ENCODE peak calls at places on chromosomes 6 and 20, in ten cellular contexts. One of them, this sample, is unnamed.

GRCh38 chr6:32554269-32554919 is 24.3 kb upstream of the HLA-DRB5 start:
- DNase-seq in activated CD4-positive, alpha-beta T cell treated with anti-CD3 and anti-CD28 coated beads for 48 hours: no peak
- DNase-seq in central memory CD4-positive, alpha-beta T cell: no peak
- DNase-seq in fibroblast of the conjunctiva: no peak
- DNase-seq in GM04504: no peak
- DNase-seq in T-cell: no peak
- DNase-seq in endothelial cell: no peak
- DNase-seq in 8988T: no peak
- DNase-seq in GM03348: no peak
- DNase-seq in T-helper 9 cell: no peak
- DNase-seq in this sample: no peak

GRCh38 chr6:122778334-122778733 is 1.2 kb upstream of the FABP7 start:
- DNase-seq in activated CD4-positive, alpha-beta T cell treated with anti-CD3 and anti-CD28 coated beads for 48 hours: no peak
- DNase-seq in central memory CD4-positive, alpha-beta T cell: no peak
- DNase-seq in fibroblast of the conjunctiva: no peak
- DNase-seq in GM04504: no peak
- DNase-seq in T-cell: no peak
- DNase-seq in endothelial cell: no peak
- DNase-seq in 8988T: no peak
- DNase-seq in GM03348: no peak
- DNase-seq in T-helper 9 cell: no peak
- DNase-seq in this sample: no peak

GRCh38 chr20:59515013-59515905 is 89.1 kb upstream of the PHACTR3 start:
- DNase-seq in activated CD4-positive, alpha-beta T cell treated with anti-CD3 and anti-CD28 coated beads for 48 hours: peak; percentile 53
- DNase-seq in central memory CD4-positive, alpha-beta T cell: no peak
- DNase-seq in fibroblast of the conjunctiva: peak; percentile 21
- DNase-seq in GM04504: peak; percentile 30
- DNase-seq in T-cell: no peak
- DNase-seq in endothelial cell: peak; percentile 91
- DNase-seq in 8988T: peak; percentile 87
- DNase-seq in GM03348: peak; percentile 88
- DNase-seq in T-helper 9 cell: no peak
- DNase-seq in this sample: no peak

GRCh38 chr6:28267695-28268059 is 734 bp downstream of the ZSCAN26 start:
- DNase-seq in activated CD4-positive, alpha-beta T cell treated with anti-CD3 and anti-CD28 coated beads for 48 hours: no peak
- DNase-seq in central memory CD4-positive, alpha-beta T cell: no peak
- DNase-seq in fibroblast of the conjunctiva: no peak
- DNase-seq in GM04504: no peak
- DNase-seq in T-cell: no peak
- DNase-seq in endothelial cell: no peak
- DNase-seq in 8988T: no peak
- DNase-seq in GM03348: no peak
- DNase-seq in T-helper 9 cell: no peak
- DNase-seq in this sample: no peak

GRCh38 chr20:45014671-45015415 is 48.5 kb downstream of the STK4 start:
- DNase-seq in activated CD4-positive, alpha-beta T cell treated with anti-CD3 and anti-CD28 coated beads for 48 hours: no peak
- DNase-seq in central memory CD4-positive, alpha-beta T cell: no peak
- DNase-seq in fibroblast of the conjunctiva: peak; percentile 66
- DNase-seq in GM04504: peak; percentile 53
- DNase-seq in T-cell: no peak
- DNase-seq in endothelial cell: no peak
- DNase-seq in 8988T: no peak
- DNase-seq in GM03348: peak; percentile 20
- DNase-seq in T-helper 9 cell: no peak
- DNase-seq in this sample: no peak

GRCh38 chr20:32446301-32447100 is 88.4 kb downstream of the ASXL1 start:
- DNase-seq in activated CD4-positive, alpha-beta T cell treated with anti-CD3 and anti-CD28 coated beads for 48 hours: no peak
- DNase-seq in central memory CD4-positive, alpha-beta T cell: no peak
- DNase-seq in fibroblast of the conjunctiva: no peak
- DNase-seq in GM04504: no peak
- DNase-seq in T-cell: no peak
- DNase-seq in endothelial cell: no peak
- DNase-seq in 8988T: no peak
- DNase-seq in GM03348: no peak
- DNase-seq in T-helper 9 cell: no peak
- DNase-seq in this sample: no peak

GRCh38 chr6:116136933-116137340 is 11.0 kb upstream of the COL10A1 start:
- DNase-seq in activated CD4-positive, alpha-beta T cell treated with anti-CD3 and anti-CD28 coated beads for 48 hours: no peak
- DNase-seq in central memory CD4-positive, alpha-beta T cell: peak; percentile 10
- DNase-seq in fibroblast of the conjunctiva: no peak
- DNase-seq in GM04504: no peak
- DNase-seq in T-cell: no peak
- DNase-seq in endothelial cell: no peak
- DNase-seq in 8988T: no peak
- DNase-seq in GM03348: no peak
- DNase-seq in T-helper 9 cell: no peak
- DNase-seq in this sample: no peak

GRCh38 chr6:14316911-14317535 is 199.5 kb downstream of the CD83 start:
- DNase-seq in activated CD4-positive, alpha-beta T cell treated with anti-CD3 and anti-CD28 coated beads for 48 hours: peak; percentile 29
- DNase-seq in central memory CD4-positive, alpha-beta T cell: no peak
- DNase-seq in fibroblast of the conjunctiva: no peak
- DNase-seq in GM04504: no peak
- DNase-seq in T-cell: no peak
- DNase-seq in endothelial cell: no peak
- DNase-seq in 8988T: no peak
- DNase-seq in GM03348: no peak
- DNase-seq in T-helper 9 cell: no peak
- DNase-seq in this sample: no peak

GRCh38 chr6:111973897-111974639 is 79.8 kb upstream of the CCN6 start:
- DNase-seq in activated CD4-positive, alpha-beta T cell treated with anti-CD3 and anti-CD28 coated beads for 48 hours: no peak
- DNase-seq in central memory CD4-positive, alpha-beta T cell: no peak
- DNase-seq in fibroblast of the conjunctiva: peak; percentile 65
- DNase-seq in GM04504: no peak
- DNase-seq in T-cell: no peak
- DNase-seq in endothelial cell: no peak
- DNase-seq in 8988T: no peak
- DNase-seq in GM03348: peak; percentile 13
- DNase-seq in T-helper 9 cell: no peak
- DNase-seq in this sample: no peak

This sample was measured in CD8-positive, alpha-beta T cell.